ENCODE peak calls at places on chromosomes 2 and 18, in nine cellular contexts. K, S, J, Q, E, O, X, G and Y are unnamed samples.

GRCh38 chr2:78979380-78980238 is 45.9 kb upstream of the REG3G start:
- DNase-seq in Q (peak; percentile 84), K (peak; percentile 30), G (peak; percentile 76), X (no peak), O (no peak), J (peak; percentile 27), S (peak; percentile 59), E (no peak), Y (no peak)

GRCh38 chr2:231545105-231545902 is 15.1 kb upstream of the NMUR1 start:
- DNase-seq in O (no peak), J (peak; percentile 10), X (no peak), K (no peak), E (peak; percentile 53), Q (no peak), S (peak; percentile 59), G (no peak), Y (no peak)

GRCh38 chr2:28273751-28274150 is 118.9 kb upstream of the FOSL2 start:
- DNase-seq in O (no peak), E (no peak), J (peak; percentile 55), S (peak; percentile 48), K (no peak), X (no peak), G (no peak), Q (no peak), Y (no peak)

GRCh38 chr2:25615920-25616319 is 57.5 kb downstream of the DTNB start:
- DNase-seq in K (no peak), X (no peak), S (no peak), Q (no peak), G (no peak), O (no peak), E (no peak), J (no peak), Y (no peak)

GRCh38 chr2:230869691-230870543 is 5.2 kb downstream of the ITM2C start:
- DNase-seq in K (no peak), O (no peak), G (no peak), J (no peak), Q (peak; percentile 48), S (no peak), E (no peak), X (no peak), Y (no peak)

GRCh38 chr2:64989982-64990614 is 899 bp downstream of the SLC1A4 start:
- DNase-seq in G (no peak), J (no peak), O (no peak), Q (no peak), S (no peak), E (no peak), X (no peak), K (peak; percentile 11), Y (no peak)

GRCh38 chr2:145265244-145265643 is 745.3 kb upstream of the ZEB2 start:
- DNase-seq in K (no peak), J (no peak), G (no peak), X (no peak), S (no peak), Q (no peak), O (no peak), E (no peak), Y (no peak)

GRCh38 chr18:43559507-43559906 is 282.2 kb upstream of the SYT4 start:
- DNase-seq in S (no peak), E (no peak), J (no peak), O (no peak), G (no peak), Q (no peak), X (no peak), K (no peak), Y (no peak)

GRCh38 chr2:84904717-84905174 is 710 bp upstream of the TMSB10 start:
- DNase-seq in J (no peak), K (peak; percentile 83), O (peak; percentile 71), G (no peak), X (peak; percentile 95), S (peak; percentile 83), Q (peak; percentile 76), E (peak; percentile 55), Y (no peak)

GRCh38 chr2:96916156-96917007 is 46.5 kb upstream of the SEMA4C start:
- DNase-seq in K (no peak), E (no peak), O (no peak), S (no peak), X (peak; percentile 79), Q (no peak), J (no peak), G (no peak), Y (no peak)

GRCh38 chr2:120013569-120014223 is 819 bp downstream of the EPB41L5 start:
- DNase-seq in X (no peak), O (no peak), Q (no peak), G (no peak), K (peak; percentile 9), E (no peak), S (peak; percentile 65), J (no peak), Y (no peak)

DNA sequence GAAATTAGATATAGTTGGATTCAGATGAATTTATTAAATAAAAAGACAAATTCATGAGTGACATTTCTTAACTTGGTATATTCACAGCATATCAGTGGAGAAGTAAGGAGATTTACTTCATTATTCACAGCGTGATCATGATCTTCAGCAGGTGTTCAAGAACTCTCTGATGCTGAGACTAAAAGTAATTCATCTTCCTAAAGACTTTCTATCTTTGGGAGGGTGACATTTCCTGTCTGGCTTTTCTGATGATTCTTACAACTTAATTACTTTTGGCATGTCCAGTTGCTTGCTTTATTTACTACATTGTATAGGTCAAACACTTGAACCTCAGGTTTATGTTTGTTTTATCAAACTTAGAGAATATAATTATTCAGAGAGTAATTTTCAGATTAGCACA is 224.6 kb downstream of the PLCL1 start:
- DNase-seq in G (no peak), Q (no peak), E (no peak), K (no peak), O (no peak), S (no peak), X (no peak), J (no peak), Y (no peak)
- H3K9me3 ChIP-seq in G (no peaks in the 10 kb centered on the region), Q (peaks cover 3% of the 10 kb centered on the region), E (no peaks in the 10 kb centered on the region), K (no peaks in the 10 kb centered on the region), O (no peaks in the 10 kb centered on the region), S (no peaks in the 10 kb centered on the region), X (no peaks in the 10 kb centered on the region), J (no peaks in the 10 kb centered on the region), Y (no peaks in the 10 kb centered on the region)

DNA sequence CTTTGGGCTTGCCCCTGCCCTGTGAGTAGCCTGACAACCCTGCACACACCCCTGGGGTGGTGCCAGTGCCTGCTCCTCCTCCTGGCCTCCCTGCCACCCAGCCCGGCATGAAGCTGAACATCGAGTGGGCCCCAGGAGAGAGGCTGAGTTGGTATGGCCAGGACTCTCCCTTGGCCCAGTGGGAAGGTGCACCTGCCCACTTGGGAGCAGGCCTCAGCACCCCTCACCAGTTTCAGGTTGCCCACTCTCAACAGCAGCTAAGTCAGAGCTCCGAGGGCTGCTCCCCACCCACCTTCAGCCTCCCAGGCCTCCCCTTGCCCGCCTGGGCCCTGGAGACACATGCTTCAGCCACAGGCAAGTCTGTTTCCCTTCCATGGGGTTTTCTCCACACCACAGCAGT is 203.1 kb downstream of the KLHL29 start:
- DNase-seq in G (no peak), Q (no peak), J (no peak), E (no peak), S (no peak), X (peak; percentile 65), O (no peak), K (no peak), Y (no peak)
- H3K36me3 ChIP-seq in G (no peaks in the 10 kb centered on the region), Q (no peaks in the 10 kb centered on the region), J (no peaks in the 10 kb centered on the region), E (peaks cover 2% of the 10 kb centered on the region), S (no peaks in the 10 kb centered on the region), X (no peaks in the 10 kb centered on the region), O (no peaks in the 10 kb centered on the region), K (peaks cover 2% of the 10 kb centered on the region), Y (no peaks in the 10 kb centered on the region)

DNA sequence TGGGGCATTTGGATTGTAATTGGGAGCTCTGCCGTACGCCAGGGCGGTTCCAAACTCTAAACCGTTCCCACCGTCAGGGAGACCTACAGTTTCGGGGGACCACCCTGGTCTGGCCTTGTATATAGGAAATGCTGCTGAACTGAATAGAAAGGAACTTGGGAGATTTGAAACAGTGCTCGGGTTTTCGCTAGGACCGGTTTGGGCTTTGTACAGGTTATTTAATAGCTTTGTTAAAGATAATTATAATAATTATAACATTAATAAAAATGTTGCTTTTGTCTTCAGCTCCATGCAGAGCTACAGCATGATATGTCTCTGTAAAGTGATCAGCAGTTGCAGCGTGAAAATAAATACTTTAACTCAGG is 2.4 kb downstream of the SP5 start:
- DNase-seq in J (no peak), K (no peak), Q (no peak), E (no peak), X (no peak), O (no peak), S (no peak), G (no peak), Y (no peak)
- H3K9me3 ChIP-seq in J (no peaks in the 10 kb centered on the region), K (no peaks in the 10 kb centered on the region), Q (peaks cover 5% of the 10 kb centered on the region), E (peaks cover 5% of the 10 kb centered on the region), X (no peaks in the 10 kb centered on the region), O (no peaks in the 10 kb centered on the region), S (no peaks in the 10 kb centered on the region), G (no peaks in the 10 kb centered on the region), Y (no peaks in the 10 kb centered on the region)

DNA sequence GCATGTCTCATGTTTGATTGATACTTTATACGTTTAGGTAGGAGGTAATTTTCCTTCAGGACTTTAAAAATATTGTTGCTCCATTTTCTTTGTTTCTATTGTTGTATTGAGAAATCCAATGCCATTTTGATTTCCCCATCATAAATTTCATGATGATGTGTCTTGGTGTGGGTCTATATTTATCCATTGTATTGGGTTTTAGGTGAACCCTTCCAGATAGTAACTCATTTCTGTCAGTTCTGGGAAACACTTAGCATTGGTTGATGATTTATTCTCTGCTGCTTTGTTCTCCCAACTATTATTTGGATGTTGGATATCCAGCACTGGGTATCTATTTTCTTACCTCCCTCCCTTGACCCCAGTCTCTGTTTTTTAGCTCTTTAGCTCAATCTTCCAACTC is 10.0 kb downstream of the MRPL19 start:
- DNase-seq in O (no peak), X (no peak), K (no peak), Q (no peak), G (no peak), S (no peak), E (no peak), J (no peak), Y (no peak)
- H3K36me3 ChIP-seq in O (no peaks in the 10 kb centered on the region), X (peaks cover 54% of the 10 kb centered on the region), K (peaks cover 100% of the 10 kb centered on the region), Q (no peaks in the 10 kb centered on the region), G (peaks cover 100% of the 10 kb centered on the region), S (peaks cover 14% of the 10 kb centered on the region), E (peaks cover 26% of the 10 kb centered on the region), J (peaks cover 67% of the 10 kb centered on the region), Y (peaks cover 55% of the 10 kb centered on the region)